ENCODE peak calls at places on chromosomes 7 and 10, in seven cellular contexts. V is left lung, Y is HS-27A, N is AG09309, H is M059J, D is germinal center, Z is NCI-H1436 treated with DMSO at 0.1 percent for 48 hours. T is an unnamed sample.
A peak's percentile ranks its signal among the peaks of the same experiment; 100 is the strongest.

GRCh38 chr10:10657139-10657760 is 360.4 kb upstream of the CELF2 start:
- DNase-seq in V (no peak), Y (no peak), N (no peak), H (no peak), D (no peak), Z (no peak), T (no peak)

GRCh38 chr10:110495731-110496552 is 1.8 kb upstream of the DUSP5 start:
- DNase-seq in V (peak; percentile 45), Y (no peak), N (peak; percentile 90), H (peak; percentile 76), D (no peak), Z (no peak), T (peak; percentile 51)

GRCh38 chr7:112422842-112423496 is 27.3 kb upstream of the IFRD1 start:
- DNase-seq in V (peak; percentile 69), Y (peak; percentile 27), N (peak; percentile 82), H (peak; percentile 99), D (no peak), Z (no peak), T (peak; percentile 67)

GRCh38 chr10:1009071-1009494 is 16.6 kb downstream of the IDI2 start:
- DNase-seq in V (no peak), Y (no peak), N (no peak), H (no peak), D (no peak), Z (no peak), T (no peak)

GRCh38 chr7:44415047-44415446 is 75.4 kb downstream of the NUDCD3 start:
- DNase-seq in V (no peak), Y (peak; percentile 31), N (no peak), H (peak; percentile 95), D (no peak), Z (no peak), T (no peak)

GRCh38 chr7:51789494-51789893 is 472.9 kb upstream of the COBL start:
- DNase-seq in V (no peak), Y (no peak), N (no peak), H (no peak), D (no peak), Z (no peak), T (no peak)

GRCh38 chr7:40775877-40776276 is 641.1 kb downstream of the SUGCT start:
- DNase-seq in V (no peak), Y (no peak), N (no peak), H (no peak), D (no peak), Z (no peak), T (no peak)

GRCh38 chr7:44375236-44375699 is 49.9 kb upstream of the CAMK2B start:
- DNase-seq in V (no peak), Y (no peak), N (no peak), H (no peak), D (no peak), Z (no peak), T (no peak)

GRCh38 chr7:114660007-114660406 is 245.4 kb downstream of the FOXP2 start:
- DNase-seq in V (no peak), Y (no peak), N (no peak), H (no peak), D (no peak), Z (peak; percentile 88), T (no peak)

GRCh38 chr7:117588352-117588794 is 108.5 kb downstream of the CFTR start:
- DNase-seq in V (no peak), Y (peak; percentile 7), N (no peak), H (peak; percentile 64), D (no peak), Z (no peak), T (no peak)

GRCh38 chr10:124415210-124415609 is 3.5 kb downstream of the OAT start:
- DNase-seq in V (no peak), Y (no peak), N (no peak), H (no peak), D (no peak), Z (no peak), T (no peak)

GRCh38 chr7:93203496-93203895 is 22.8 kb downstream of the HEPACAM2 start:
- DNase-seq in V (no peak), Y (no peak), N (no peak), H (no peak), D (no peak), Z (no peak), T (peak; percentile 24)

GRCh38 chr7:16528520-16528919 is 1.9 kb downstream of the LRRC72 start:
- DNase-seq in V (no peak), Y (no peak), N (no peak), H (peak; percentile 5), D (no peak), Z (no peak), T (no peak)

GRCh38 chr10:68049289-68050078 is 25.6 kb downstream of the HERC4 start:
- DNase-seq in V (no peak), Y (no peak), N (no peak), H (no peak), D (no peak), Z (no peak), T (no peak)

GRCh38 chr10:76901701-76902100 is 735.9 kb downstream of the KCNMA1 start:
- DNase-seq in V (no peak), Y (no peak), N (no peak), H (no peak), D (no peak), Z (no peak), T (no peak)

GRCh38 chr7:16627236-16627635 is 18.3 kb downstream of the ANKMY2 start:
- DNase-seq in V (no peak), Y (no peak), N (peak; percentile 39), H (peak; percentile 29), D (no peak), Z (no peak), T (no peak)

GRCh38 chr10:14573666-14574261 is 200.9 kb downstream of the FAM107B start:
- DNase-seq in V (no peak), Y (no peak), N (no peak), H (peak; percentile 83), D (no peak), Z (no peak), T (no peak)

GRCh38 chr7:86598311-86598710 is 45.4 kb upstream of the GRM3 start:
- DNase-seq in V (no peak), Y (no peak), N (no peak), H (peak; percentile 11), D (no peak), Z (no peak), T (peak; percentile 28)

GRCh38 chr10:72285972-72286521 is 12.3 kb downstream of the DDIT4 start:
- DNase-seq in V (no peak), Y (no peak), N (no peak), H (no peak), D (no peak), Z (no peak), T (no peak)

GRCh38 chr7:36884863-36885262 is 160.6 kb upstream of the AOAH start:
- DNase-seq in V (no peak), Y (no peak), N (no peak), H (no peak), D (no peak), Z (no peak), T (no peak)

GRCh38 chr10:7667262-7668141 is 736 bp upstream of the ITIH5 start:
- DNase-seq in V (no peak), Y (no peak), N (no peak), H (no peak), D (no peak), Z (no peak), T (no peak)

GRCh38 chr10:35335718-35336083 is 608 bp upstream of the CCNY start:
- DNase-seq in V (no peak), Y (no peak), N (no peak), H (no peak), D (no peak), Z (no peak), T (no peak)

GRCh38 chr10:100654835-100655759 is 90.3 kb upstream of the PAX2 start:
- DNase-seq in V (no peak), Y (no peak), N (no peak), H (no peak), D (no peak), Z (no peak), T (no peak)

GRCh38 chr10:118901409-118901808 is 128.1 kb upstream of the NANOS1 start:
- DNase-seq in V (no peak), Y (no peak), N (no peak), H (no peak), D (no peak), Z (no peak), T (no peak)

GRCh38 chr7:50369408-50370026 is 65.0 kb downstream of the IKZF1 start:
- DNase-seq in V (no peak), Y (no peak), N (no peak), H (peak; percentile 23), D (peak; percentile 63), Z (no peak), T (no peak)

T was measured in left colon.